ENCODE peak calls at places on chromosomes 13 and 19, in eight cellular contexts. C, D, L, W, Z, A, K and O are unnamed samples.

GRCh38 chr13:50779443-50780200 is 63.9 kb downstream of the DLEU7 start:
- DNase-seq in L (no peak), A (no peak), D (no peak), Z (no peak), K (no peak), C (no peak), W (no peak), O (no peak)

GRCh38 chr19:53057904-53058579 is 13.5 kb downstream of the ERVV-2 start:
- DNase-seq in A (peak; percentile 12), D (peak; percentile 22), L (peak; percentile 8), K (no peak), W (no peak), C (peak; percentile 21), Z (peak; percentile 89), O (peak; percentile 31)

GRCh38 chr19:33257828-33258227 is 32.2 kb upstream of the SLC7A10 start:
- DNase-seq in A (no peak), W (no peak), C (no peak), K (no peak), L (no peak), Z (no peak), D (no peak), O (no peak)

GRCh38 chr13:99322297-99323103 is 15.3 kb upstream of the GPR183 start:
- DNase-seq in L (peak; percentile 88), Z (no peak), C (peak; percentile 69), W (no peak), D (peak; percentile 54), A (peak; percentile 63), K (peak; percentile 27), O (no peak)

GRCh38 chr13:27793377-27794074 is 1.2 kb downstream of the GSX1 start:
- DNase-seq in C (no peak), W (no peak), Z (peak; percentile 28), K (no peak), A (no peak), D (no peak), L (no peak), O (no peak)

GRCh38 chr13:34076943-34077703 is 259.2 kb downstream of the RFC3 start:
- DNase-seq in A (no peak), C (peak; percentile 69), D (no peak), L (peak; percentile 51), Z (no peak), K (no peak), W (no peak), O (no peak)

GRCh38 chr13:49464621-49465325 is 20.7 kb downstream of the SETDB2 start:
- DNase-seq in D (no peak), C (peak; percentile 5), A (no peak), Z (no peak), W (no peak), L (no peak), K (no peak), O (no peak)

GRCh38 chr13:97911311-97912138 is 42.0 kb upstream of the IPO5 start:
- DNase-seq in C (peak; percentile 43), D (no peak), W (no peak), L (peak; percentile 46), A (peak; percentile 24), K (peak; percentile 32), Z (peak; percentile 63), O (no peak)

GRCh38 chr13:78323040-78323439 is 280.3 kb downstream of the POU4F1 start:
- DNase-seq in Z (no peak), A (no peak), W (no peak), L (no peak), C (no peak), D (no peak), K (no peak), O (no peak)